ENCODE peak calls at places on chromosome 11, in ten cellular contexts. I is HFF-Myc; M is AG04449; X is activated T-cell treated with anti-CD3 and anti-CD28 coated beads, Interleukin-2, amount 50 U/mL, for 48 hours; F is bronchial epithelial cell; O is AG09309; P is ovary; L is right cardiac atrium; K is astrocyte of the hippocampus; T is stimulated activated effector memory CD8-positive, alpha-beta T cell treated with anti-CD3 and anti-CD28 coated beads, Interleukin-12 subunit alpha, Interleukin-12 subunit beta, amount 100 ng/mL, for 72 hours. V is an unnamed sample.

GRCh38 chr11:93783767-93784151 is 323 bp upstream of the MED17 start:
- DNase-seq in I (no peak), M (no peak), X (no peak), F (peak; percentile 10), O (no peak), P (no peak), L (no peak), K (no peak), T (no peak), V (no peak)

GRCh38 chr11:45671246-45672171 is 6.1 kb upstream of the CHST1 start:
- DNase-seq in I (no peak), M (no peak), X (no peak), F (no peak), O (no peak), P (no peak), L (no peak), K (no peak), T (no peak), V (no peak)

GRCh38 chr11:105689636-105690035 is 79.8 kb downstream of the GRIA4 start:
- DNase-seq in I (no peak), M (no peak), X (no peak), F (no peak), O (no peak), P (no peak), L (no peak), K (no peak), T (no peak), V (no peak)

GRCh38 chr11:43935131-43935979 is 7.1 kb upstream of the C11orf96 start:
- DNase-seq in I (no peak), M (no peak), X (no peak), F (no peak), O (no peak), P (no peak), L (no peak), K (no peak), T (no peak), V (no peak)

GRCh38 chr11:15258433-15259350 is 144.0 kb downstream of the INSC start:
- DNase-seq in I (no peak), M (no peak), X (no peak), F (peak; percentile 53), O (no peak), P (no peak), L (no peak), K (peak; percentile 45), T (no peak), V (peak; percentile 12)

GRCh38 chr11:6703247-6704063 is 20.3 kb upstream of the MRPL17 start:
- DNase-seq in I (no peak), M (no peak), X (peak; percentile 44), F (peak; percentile 74), O (peak; percentile 46), P (no peak), L (peak; percentile 73), K (peak; percentile 74), T (no peak), V (peak; percentile 26)

GRCh38 chr11:126485021-126485781 is 129.7 kb downstream of the ST3GAL4 start:
- DNase-seq in I (no peak), M (peak; percentile 47), X (no peak), F (peak; percentile 3), O (peak; percentile 20), P (no peak), L (no peak), K (no peak), T (no peak), V (no peak)

GRCh38 chr11:121451982-121452608 is at the start of gene SORL1:
- DNase-seq in I (no peak), M (no peak), X (peak; percentile 85), F (peak; percentile 38), O (no peak), P (peak; percentile 78), L (peak; percentile 93), K (peak; percentile 91), T (peak; percentile 70), V (no peak)

GRCh38 chr11:12862761-12863469 is 146.2 kb upstream of the RASSF10 start:
- DNase-seq in I (peak; percentile 58), M (peak; percentile 49), X (no peak), F (no peak), O (peak; percentile 60), P (peak; percentile 78), L (peak; percentile 83), K (peak; percentile 96), T (no peak), V (no peak)

GRCh38 chr11:68632802-68633201 is 51.5 kb upstream of the GAL start:
- DNase-seq in I (peak; percentile 50), M (peak; percentile 14), X (peak; percentile 48), F (peak; percentile 51), O (peak; percentile 2), P (no peak), L (peak; percentile 64), K (peak; percentile 78), T (no peak), V (peak; percentile 12)

GRCh38 chr11:130782361-130783221 is 133.7 kb downstream of the SNX19 start:
- DNase-seq in I (no peak), M (no peak), X (no peak), F (peak; percentile 24), O (no peak), P (no peak), L (peak; percentile 60), K (peak; percentile 85), T (no peak), V (no peak)

GRCh38 chr11:108551653-108552462 is 41.7 kb downstream of the EXPH5 start:
- DNase-seq in I (peak; percentile 30), M (no peak), X (no peak), F (peak; percentile 33), O (no peak), P (no peak), L (no peak), K (peak; percentile 58), T (no peak), V (no peak)

GRCh38 chr11:96642584-96642983 is 252.8 kb downstream of the JRKL start:
- DNase-seq in I (no peak), M (no peak), X (no peak), F (no peak), O (no peak), P (no peak), L (no peak), K (no peak), T (no peak), V (no peak)

GRCh38 chr11:95791385-95792033 is 1.2 kb downstream of the CEP57 start:
- DNase-seq in I (no peak), M (no peak), X (no peak), F (peak; percentile 26), O (no peak), P (no peak), L (no peak), K (no peak), T (no peak), V (no peak)

GRCh38 chr11:46347637-46348311 is 511 bp downstream of the DGKZ start:
- DNase-seq in I (no peak), M (no peak), X (peak; percentile 57), F (no peak), O (no peak), P (peak; percentile 48), L (peak; percentile 76), K (no peak), T (no peak), V (no peak)

GRCh38 chr11:72965672-72966071 is 151.5 kb downstream of the ATG16L2 start:
- DNase-seq in I (no peak), M (no peak), X (no peak), F (no peak), O (no peak), P (no peak), L (no peak), K (no peak), T (no peak), V (no peak)